ENCODE peak calls at places on chromosomes 5 and 9, in six cellular contexts. C is brain microvascular endothelial cell, A is neuronal stem cell, O is neural progenitor cell, U is coronary artery, B is lung. M is an unnamed sample.

GRCh38 chr9:131470581-131470991 is 32.1 kb upstream of the POMT1 start:
- DNase-seq in O (no peak), A (no peak), B (no peak), U (peak), C (no peak), M (no peak)

GRCh38 chr5:137146402-137146889 is 352.7 kb downstream of the SPOCK1 start:
- DNase-seq in B (no peak), O (no peak), A (no peak), U (no peak), C (peak), M (no peak)

GRCh38 chr5:39399135-39400036 is 25.4 kb downstream of the DAB2 start:
- DNase-seq in B (no peak), A (no peak), C (peak), O (no peak), U (no peak), M (no peak)

GRCh38 chr5:117889592-117889991 is 1098.8 kb downstream of the DTWD2 start:
- DNase-seq in U (no peak), O (no peak), C (peak), B (no peak), A (no peak), M (no peak)

GRCh38 chr5:92916036-92916435 is 665.0 kb downstream of the NR2F1-AS1 start:
- DNase-seq in C (no peak), B (no peak), O (no peak), U (no peak), A (no peak), M (no peak)

GRCh38 chr5:114123654-114124053 is 238.2 kb upstream of the KCNN2 start:
- DNase-seq in U (no peak), O (no peak), C (no peak), B (no peak), A (no peak), M (no peak)

GRCh38 chr9:21576331-21577189 is 94.4 kb upstream of the IFNE start:
- DNase-seq in O (peak), B (no peak), U (no peak), C (peak), A (peak), M (no peak)

GRCh38 chr9:107142896-107143603 is 140.0 kb upstream of the RAD23B start:
- DNase-seq in C (no peak), A (no peak), U (no peak), B (no peak), O (no peak), M (no peak)

GRCh38 chr9:127225747-127226646 is 38.6 kb upstream of the GARNL3 start:
- DNase-seq in C (peak), B (no peak), A (no peak), O (no peak), U (no peak), M (peak)

GRCh38 chr5:123344819-123345426 is 78.3 kb downstream of the CEP120 start:
- DNase-seq in O (peak), A (peak), B (no peak), U (no peak), C (peak), M (peak)

GRCh38 chr9:117782931-117783788 is 79.0 kb downstream of the TLR4 start:
- DNase-seq in U (no peak), C (peak), B (peak), A (peak), O (peak), M (peak)

GRCh38 chr5:102971693-102972293 is 148.1 kb downstream of the GIN1 start:
- DNase-seq in B (no peak), U (no peak), O (peak), C (no peak), A (no peak), M (peak)

GRCh38 chr9:19161257-19162025 is 34.1 kb upstream of the PLIN2 start:
- DNase-seq in U (no peak), A (no peak), C (peak), B (peak), O (no peak), M (no peak)

GRCh38 chr5:139954462-139954861 is 88.6 kb downstream of the NRG2 start:
- DNase-seq in U (no peak), C (no peak), B (no peak), O (no peak), A (no peak), M (no peak)

GRCh38 chr5:151005975-151006576 is 14.3 kb upstream of the GPX3 start:
- DNase-seq in A (no peak), B (peak), C (no peak), O (no peak), U (peak), M (peak)

GRCh38 chr9:121133104-121133816 is 58.5 kb downstream of the CNTRL start:
- DNase-seq in A (no peak), C (no peak), U (no peak), B (peak), O (no peak), M (no peak)

GRCh38 chr9:36834736-36835135 is 199.3 kb downstream of the PAX5 start:
- DNase-seq in B (no peak), A (no peak), O (no peak), C (no peak), U (no peak), M (no peak)

GRCh38 chr9:97788763-97789663 is 64.0 kb upstream of the FOXE1 start:
- DNase-seq in C (no peak), B (no peak), A (no peak), U (no peak), O (no peak), M (no peak)

GRCh38 chr9:5580650-5581049 is 48.3 kb upstream of the RIC1 start:
- DNase-seq in U (no peak), B (no peak), C (peak), O (no peak), A (no peak), M (no peak)

GRCh38 chr5:179762781-179763176 is 30.2 kb downstream of the MAML1 start:
- DNase-seq in O (no peak), U (no peak), B (no peak), C (peak), A (no peak), M (peak)

GRCh38 chr5:33565304-33565703 is 124.5 kb downstream of the TARS1 start:
- DNase-seq in C (no peak), A (no peak), U (no peak), B (no peak), O (no peak), M (peak)

GRCh38 chr9:3956081-3956701 is 343.7 kb downstream of the GLIS3 start:
- DNase-seq in O (no peak), A (no peak), U (no peak), C (no peak), B (no peak), M (no peak)
- H3K27ac ChIP-seq in O (peak), A (peak), U (no peak), C (no peak), B (no peak), M (no peak)

GRCh38 chr5:5154733-5155132 is 14.6 kb downstream of the ADAMTS16 start:
- DNase-seq in U (no peak), A (no peak), B (no peak), C (no peak), O (no peak), M (no peak)

GRCh38 chr5:5155617-5156016 is 15.5 kb downstream of the ADAMTS16 start:
- DNase-seq in C (no peak), U (no peak), A (no peak), O (no peak), B (no peak), M (no peak)

GRCh38 chr5:5158472-5158895 is 18.4 kb downstream of the ADAMTS16 start:
- DNase-seq in B (no peak), A (no peak), O (no peak), U (no peak), C (peak), M (peak)

GRCh38 chr5:5159282-5160108 is 19.4 kb downstream of the ADAMTS16 start:
- DNase-seq in B (no peak), A (no peak), O (no peak), U (no peak), C (no peak), M (no peak)

DNA sequence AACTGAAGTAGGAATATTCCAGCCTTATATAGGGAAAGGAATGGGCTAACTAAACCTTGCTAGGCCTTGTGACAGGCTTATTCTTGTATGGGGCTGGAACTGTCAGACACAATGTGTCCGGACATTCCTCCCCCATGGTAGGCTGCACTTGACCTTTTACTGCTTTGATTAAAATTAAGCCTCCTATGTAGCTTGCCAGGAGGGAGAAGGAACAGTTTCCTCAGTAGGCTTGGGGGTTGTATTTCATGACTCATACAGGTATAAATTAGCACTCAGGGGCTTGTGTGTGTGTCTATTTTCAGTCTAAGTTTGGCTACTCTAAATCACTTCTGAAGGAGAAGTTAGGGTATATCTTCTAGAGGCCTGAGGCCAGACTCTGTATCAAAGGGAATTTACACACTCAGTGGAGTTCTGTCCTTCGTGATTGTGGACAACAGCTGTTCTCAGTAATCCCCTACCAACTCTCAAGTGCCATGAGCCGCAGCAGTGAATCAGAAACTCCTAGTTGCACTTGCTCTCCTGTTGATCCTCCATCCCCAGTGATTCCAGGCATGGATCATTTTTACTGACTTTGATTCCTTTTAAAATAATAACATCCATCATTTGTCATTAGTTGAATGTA is 16.4 kb downstream of the ADAMTS16 start:
- DNase-seq in O (no peak), C (no peak), U (no peak), A (no peak), B (no peak), M (no peak)
- H3K27ac ChIP-seq in O (no peak), C (no peak), U (no peak), A (no peak), B (no peak), M (peak)

GRCh38 chr5:149960272-149961185 is at the start of gene SLC26A2:
- DNase-seq in B (peak), U (peak), C (peak), A (peak), O (peak), M (peak)
- H3K27ac ChIP-seq in B (peak), U (peak), C (peak), A (peak), O (peak), M (peak)

GRCh38 chr9:27542519-27542918 is 12.9 kb upstream of the MOB3B start:
- DNase-seq in A (no peak), O (no peak), C (no peak), B (no peak), U (no peak), M (no peak)

GRCh38 chr9:27540537-27540936 is 10.9 kb upstream of the MOB3B start:
- DNase-seq in U (no peak), C (no peak), B (no peak), O (no peak), A (no peak), M (peak)

GRCh38 chr9:27539479-27540441 is 10.1 kb upstream of the MOB3B start:
- DNase-seq in C (no peak), A (no peak), U (peak), O (no peak), B (no peak), M (no peak)

GRCh38 chr9:27538668-27539067 is 9.1 kb upstream of the MOB3B start:
- DNase-seq in A (no peak), U (no peak), B (no peak), O (no peak), C (no peak), M (no peak)

GRCh38 chr9:27541740-27542139 is 12.1 kb upstream of the MOB3B start:
- DNase-seq in U (no peak), A (no peak), B (no peak), C (no peak), O (no peak), M (no peak)
- H3K27ac ChIP-seq in U (peak), A (no peak), B (no peak), C (no peak), O (no peak), M (no peak)

GRCh38 chr9:2267171-2267740 is 252.1 kb downstream of the SMARCA2 start:
- DNase-seq in A (no peak), O (no peak), C (no peak), B (no peak), U (no peak), M (peak)

GRCh38 chr9:2271426-2271825 is 256.3 kb downstream of the SMARCA2 start:
- DNase-seq in U (no peak), C (no peak), A (no peak), B (no peak), O (no peak), M (peak)

GRCh38 chr9:2264081-2264480 is 248.9 kb downstream of the SMARCA2 start:
- DNase-seq in B (no peak), C (no peak), A (no peak), U (no peak), O (no peak), M (no peak)

GRCh38 chr9:2274762-2275161 is 259.6 kb downstream of the SMARCA2 start:
- DNase-seq in A (no peak), C (no peak), U (no peak), O (no peak), B (no peak), M (no peak)

DNA sequence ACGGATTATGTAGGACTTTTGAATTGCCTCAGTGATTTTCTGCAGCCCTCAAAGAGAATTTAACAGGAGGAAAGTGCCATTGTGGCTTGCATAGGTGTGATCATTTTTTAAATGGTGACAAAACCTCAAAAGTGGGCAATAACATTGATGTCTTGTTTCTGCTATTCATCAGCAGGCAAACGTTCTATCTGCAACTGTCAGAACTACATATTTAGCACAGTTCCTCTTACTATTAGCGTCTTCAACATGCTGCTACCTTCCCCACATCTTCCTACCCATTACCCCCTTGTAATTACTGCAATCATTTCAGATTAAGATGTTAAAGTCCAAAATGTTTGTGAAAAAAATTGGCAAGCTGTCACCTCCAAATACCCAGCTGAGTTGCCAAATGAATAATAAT is 254.6 kb downstream of the SMARCA2 start:
- DNase-seq in O (no peak), U (no peak), C (no peak), B (no peak), A (no peak), M (no peak)
- H3K27ac ChIP-seq in O (no peak), U (no peak), C (no peak), B (no peak), A (no peak), M (no peak)

GRCh38 chr9:14342746-14343145 is 28.8 kb upstream of the NFIB start:
- DNase-seq in U (no peak), O (no peak), A (no peak), C (no peak), B (no peak), M (no peak)
- H3K27ac ChIP-seq in U (peak), O (no peak), A (no peak), C (no peak), B (no peak), M (no peak)

GRCh38 chr9:109568568-109569210 is 70.6 kb upstream of the PTPN3 start:
- DNase-seq in C (no peak), A (no peak), U (no peak), O (no peak), B (no peak), M (no peak)

GRCh38 chr9:109568089-109568488 is 70.0 kb upstream of the PTPN3 start:
- DNase-seq in B (no peak), A (no peak), O (no peak), C (no peak), U (no peak), M (no peak)
- H3K27ac ChIP-seq in B (no peak), A (no peak), O (no peak), C (no peak), U (no peak), M (no peak)